ENCODE peak calls at places on chromosomes 5 and 9, in nine cellular contexts. J, B, E, I, A, U, C, Q and S are unnamed samples.

GRCh38 chr5:154421868-154422267 is 23.9 kb upstream of the SAP30L start:
- DNase-seq in J (peak), B (peak), E (peak), I (peak), A (no peak), U (peak), C (no peak), Q (no peak), S (peak)

GRCh38 chr5:78016831-78017529 is 240.8 kb upstream of the TBCA start:
- DNase-seq in J (no peak), B (no peak), E (no peak), I (no peak), A (no peak), U (no peak), C (no peak), Q (no peak), S (no peak)

GRCh38 chr9:89674667-89675402 is 70.0 kb downstream of the GADD45G start:
- DNase-seq in J (peak), B (no peak), E (no peak), I (peak), A (no peak), U (no peak), C (peak), Q (no peak), S (no peak)

GRCh38 chr9:107087256-107087655 is 195.8 kb upstream of the RAD23B start:
- DNase-seq in J (peak), B (no peak), E (no peak), I (no peak), A (no peak), U (no peak), C (no peak), Q (no peak), S (no peak)

GRCh38 chr5:97534166-97534565 is 351.1 kb upstream of the RIOK2 start:
- DNase-seq in J (peak), B (peak), E (peak), I (no peak), A (peak), U (peak), C (peak), Q (no peak), S (peak)

GRCh38 chr5:542693-543311 is 18.6 kb upstream of the SLC9A3 start:
- DNase-seq in J (no peak), B (no peak), E (no peak), I (peak), A (no peak), U (no peak), C (no peak), Q (no peak), S (no peak)

GRCh38 chr5:2586016-2586715 is 165.3 kb downstream of the IRX2 start:
- DNase-seq in J (no peak), B (no peak), E (no peak), I (no peak), A (no peak), U (no peak), C (no peak), Q (no peak), S (no peak)

GRCh38 chr5:173395257-173395932 is 67.2 kb upstream of the STC2 start:
- DNase-seq in J (peak), B (no peak), E (peak), I (peak), A (peak), U (no peak), C (no peak), Q (no peak), S (peak)

GRCh38 chr5:139378101-139378825 is 4.8 kb downstream of the SLC23A1 start:
- DNase-seq in J (no peak), B (no peak), E (no peak), I (peak), A (no peak), U (no peak), C (no peak), Q (no peak), S (no peak)

GRCh38 chr9:4167040-4167671 is 132.7 kb downstream of the GLIS3 start:
- DNase-seq in J (peak), B (no peak), E (no peak), I (no peak), A (no peak), U (no peak), C (no peak), Q (no peak), S (peak)

GRCh38 chr5:58793888-58794287 is 211.0 kb downstream of the RAB3C start:
- DNase-seq in J (no peak), B (no peak), E (no peak), I (no peak), A (no peak), U (no peak), C (no peak), Q (no peak), S (no peak)

GRCh38 chr5:55231476-55232193 is 1.8 kb downstream of the CCNO start:
- DNase-seq in J (peak), B (no peak), E (peak), I (peak), A (peak), U (peak), C (peak), Q (peak), S (no peak)

GRCh38 chr9:99822596-99823391 is 1.1 kb downstream of the NR4A3 start:
- DNase-seq in J (peak), B (peak), E (peak), I (peak), A (peak), U (peak), C (peak), Q (peak), S (peak)

GRCh38 chr9:9299134-9299533 is 1313.7 kb downstream of the PTPRD start:
- DNase-seq in J (no peak), B (no peak), E (no peak), I (no peak), A (no peak), U (no peak), C (no peak), Q (no peak), S (no peak)

GRCh38 chr5:139788294-139788875 is 7.2 kb upstream of the PSD2 start:
- DNase-seq in J (peak), B (no peak), E (no peak), I (peak), A (peak), U (no peak), C (no peak), Q (no peak), S (no peak)

GRCh38 chr9:125296843-125297372 is 35.3 kb downstream of the GAPVD1 start:
- DNase-seq in J (no peak), B (no peak), E (peak), I (no peak), A (no peak), U (no peak), C (peak), Q (no peak), S (no peak)

GRCh38 chr5:43074987-43075318 is 34.8 kb upstream of the ANXA2R start:
- DNase-seq in J (no peak), B (no peak), E (no peak), I (no peak), A (no peak), U (no peak), C (no peak), Q (no peak), S (no peak)

GRCh38 chr9:13705356-13705755 is 425.9 kb upstream of the MPDZ start:
- DNase-seq in J (peak), B (no peak), E (no peak), I (no peak), A (no peak), U (no peak), C (no peak), Q (no peak), S (no peak)

GRCh38 chr9:129649726-129650679 is 8.1 kb upstream of the ASB6 start:
- DNase-seq in J (no peak), B (no peak), E (no peak), I (no peak), A (no peak), U (no peak), C (no peak), Q (no peak), S (no peak)

GRCh38 chr5:9361835-9362234 is 184.0 kb downstream of the SEMA5A start:
- DNase-seq in J (peak), B (peak), E (peak), I (peak), A (peak), U (peak), C (peak), Q (peak), S (peak)

GRCh38 chr9:107208121-107208520 is 75.0 kb upstream of the RAD23B start:
- DNase-seq in J (peak), B (no peak), E (no peak), I (no peak), A (no peak), U (no peak), C (no peak), Q (no peak), S (peak)

GRCh38 chr5:37478086-37478485 is 99.0 kb downstream of the WDR70 start:
- DNase-seq in J (no peak), B (no peak), E (no peak), I (no peak), A (no peak), U (no peak), C (no peak), Q (no peak), S (no peak)

GRCh38 chr5:146047396-146047795 is 58.0 kb downstream of the PLAC8L1 start:
- DNase-seq in J (no peak), B (no peak), E (peak), I (no peak), A (no peak), U (no peak), C (peak), Q (no peak), S (no peak)

GRCh38 chr9:4077499-4078102 is 222.3 kb downstream of the GLIS3 start:
- DNase-seq in J (peak), B (peak), E (peak), I (peak), A (peak), U (peak), C (peak), Q (peak), S (peak)